ENCODE peak calls at places on chromosomes 7 and 10, in nine cellular contexts. E, T, B, U, C, Q, L, H and G are unnamed samples.

GRCh38 chr7:76340617-76341131 is 18.1 kb downstream of the YWHAG start:
- DNase-seq in E (no peak), T (no peak), B (no peak), U (no peak), C (no peak), Q (no peak), L (no peak), H (no peak), G (no peak)

GRCh38 chr10:51425431-51425830 is 274.0 kb downstream of the CSTF2T start:
- DNase-seq in E (no peak), T (no peak), B (no peak), U (no peak), C (no peak), Q (no peak), L (no peak), H (no peak), G (peak; percentile 75)

GRCh38 chr7:142798451-142799438 is 28.0 kb downstream of the PRSS2 start:
- DNase-seq in E (no peak), T (no peak), B (no peak), U (no peak), C (no peak), Q (no peak), L (no peak), H (no peak), G (no peak)

GRCh38 chr10:34615770-34616169 is 199.3 kb downstream of the PARD3 start:
- DNase-seq in E (no peak), T (no peak), B (no peak), U (no peak), C (no peak), Q (no peak), L (no peak), H (no peak), G (no peak)

GRCh38 chr7:70193514-70193913 is 595.2 kb downstream of the AUTS2 start:
- DNase-seq in E (peak; percentile 14), T (no peak), B (no peak), U (no peak), C (peak; percentile 45), Q (no peak), L (peak; percentile 61), H (no peak), G (peak; percentile 45)

GRCh38 chr10:6089334-6090219 is 743 bp downstream of the RBM17 start:
- DNase-seq in E (peak; percentile 61), T (no peak), B (peak; percentile 31), U (no peak), C (peak; percentile 50), Q (no peak), L (peak; percentile 71), H (peak; percentile 31), G (peak; percentile 69)

GRCh38 chr10:99966306-99966705 is 43.4 kb downstream of the DNMBP start:
- DNase-seq in E (peak; percentile 95), T (no peak), B (no peak), U (no peak), C (peak; percentile 75), Q (no peak), L (peak; percentile 91), H (no peak), G (no peak)

GRCh38 chr10:36506696-36507477 is 618.5 kb upstream of the ANKRD30A start:
- DNase-seq in E (no peak), T (no peak), B (no peak), U (no peak), C (no peak), Q (no peak), L (no peak), H (no peak), G (no peak)

GRCh38 chr10:86299562-86299961 is 67.0 kb downstream of the GRID1 start:
- DNase-seq in E (no peak), T (no peak), B (no peak), U (no peak), C (no peak), Q (no peak), L (no peak), H (no peak), G (no peak)

GRCh38 chr7:158973440-158973839 is 117.1 kb downstream of the DYNC2I1 start:
- DNase-seq in E (no peak), T (no peak), B (no peak), U (no peak), C (peak; percentile 86), Q (peak; percentile 38), L (no peak), H (no peak), G (peak; percentile 51)

GRCh38 chr7:52289247-52289646 is 746.2 kb upstream of the POM121L12 start:
- DNase-seq in E (no peak), T (no peak), B (no peak), U (no peak), C (no peak), Q (no peak), L (no peak), H (no peak), G (no peak)

GRCh38 chr7:108419961-108420360 is 36.3 kb downstream of the NRCAM start:
- DNase-seq in E (no peak), T (no peak), B (no peak), U (no peak), C (no peak), Q (no peak), L (no peak), H (no peak), G (no peak)

GRCh38 chr10:113038183-113038582 is 88.1 kb downstream of the TCF7L2 start:
- DNase-seq in E (no peak), T (no peak), B (no peak), U (no peak), C (no peak), Q (no peak), L (no peak), H (no peak), G (no peak)

GRCh38 chr10:50367732-50368131 is 116.4 kb upstream of the ASAH2 start:
- DNase-seq in E (peak; percentile 25), T (no peak), B (no peak), U (no peak), C (peak; percentile 36), Q (no peak), L (peak; percentile 26), H (no peak), G (peak; percentile 64)

GRCh38 chr10:76984559-76985443 is 652.8 kb downstream of the KCNMA1 start:
- DNase-seq in E (peak; percentile 45), T (peak; percentile 68), B (peak; percentile 60), U (no peak), C (peak; percentile 94), Q (peak; percentile 32), L (peak; percentile 68), H (peak; percentile 71), G (peak; percentile 81)

GRCh38 chr7:157532068-157532467 is 195.3 kb downstream of the DNAJB6 start:
- DNase-seq in E (no peak), T (no peak), B (no peak), U (no peak), C (no peak), Q (no peak), L (no peak), H (no peak), G (no peak)
- H3K27me3 ChIP-seq in E (no peaks in the 10 kb centered on the region), T (no peaks in the 10 kb centered on the region), B (no peaks in the 10 kb centered on the region), U (no peaks in the 10 kb centered on the region), C (no peaks in the 10 kb centered on the region), Q (no peaks in the 10 kb centered on the region), L (no peaks in the 10 kb centered on the region), H (no peaks in the 10 kb centered on the region), G (no peaks in the 10 kb centered on the region)

GRCh38 chr7:150412518-150413247 is 33.6 kb downstream of the ZNF775 start:
- DNase-seq in E (no peak), T (no peak), B (no peak), U (no peak), C (no peak), Q (no peak), L (no peak), H (no peak), G (no peak)
- H3K4me3 ChIP-seq in E (no peak overlapping the region), T (no peak overlapping the region), B (no peak overlapping the region), U (no peak overlapping the region), C (no peak overlapping the region), Q (no peak overlapping the region), L (no peak overlapping the region), H (no peak overlapping the region), G (no peak overlapping the region)

DNA sequence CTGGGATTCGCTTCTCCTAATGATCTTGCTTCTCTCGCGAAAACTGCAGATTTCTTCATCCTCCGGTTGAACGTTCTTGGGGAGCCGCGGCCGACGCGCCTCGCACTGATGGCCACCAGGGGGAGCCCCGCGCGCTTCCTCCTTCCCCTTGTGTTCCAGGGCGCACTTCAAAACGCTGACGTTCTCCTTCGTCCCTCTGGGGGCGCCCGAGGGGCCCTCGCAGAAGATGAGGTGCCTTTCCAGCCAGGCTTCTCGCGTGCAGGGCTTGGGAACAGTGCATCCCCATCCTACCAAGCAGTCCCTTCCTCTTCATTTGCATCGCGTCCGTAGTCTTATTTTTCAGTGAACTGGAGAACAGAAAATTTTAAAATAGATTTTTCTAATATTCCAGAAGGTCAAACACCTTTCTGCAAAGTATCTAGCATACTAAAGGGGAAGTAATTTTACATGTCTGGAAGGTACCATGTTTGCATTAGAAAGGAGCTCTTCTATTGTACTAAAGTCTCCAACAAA is 22.5 kb downstream of the GSTO2 start:
- DNase-seq in E (peak; percentile 76), T (peak; percentile 86), B (peak; percentile 83), U (peak; percentile 47), C (peak; percentile 95), Q (peak; percentile 82), L (peak; percentile 64), H (peak; percentile 92), G (peak; percentile 93)
- H3K27me3 ChIP-seq in E (no peaks in the 10 kb centered on the region), T (no peaks in the 10 kb centered on the region), B (no peaks in the 10 kb centered on the region), U (no peaks in the 10 kb centered on the region), C (no peaks in the 10 kb centered on the region), Q (peaks cover 5% of the 10 kb centered on the region), L (no peaks in the 10 kb centered on the region), H (no peaks in the 10 kb centered on the region), G (no peaks in the 10 kb centered on the region)

DNA sequence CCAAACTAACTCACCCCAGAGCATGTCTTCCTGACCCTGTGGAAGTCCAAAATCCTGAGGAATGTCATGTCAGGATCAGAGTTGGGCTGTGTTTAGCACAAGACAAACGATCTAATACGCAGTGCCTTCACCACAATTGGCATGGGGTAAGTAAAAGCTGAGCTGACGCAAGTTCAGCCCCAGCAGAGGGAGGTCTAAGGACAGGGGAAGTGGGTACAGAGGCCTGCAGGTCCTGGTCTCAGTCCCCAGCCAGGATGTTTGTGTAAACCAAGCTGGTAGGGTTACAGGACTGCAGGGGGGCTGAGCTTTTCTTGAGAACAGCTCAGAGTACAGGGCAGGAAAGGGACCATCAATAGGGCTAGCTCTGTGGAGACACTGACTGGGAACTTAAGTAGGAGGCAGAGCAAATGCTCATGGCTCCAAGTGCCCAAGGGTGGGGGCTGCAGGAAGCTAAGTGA is 5.3 kb upstream of the KCNIP2 start:
- DNase-seq in E (no peak), T (no peak), B (no peak), U (no peak), C (no peak), Q (no peak), L (no peak), H (no peak), G (no peak)
- H3K4me3 ChIP-seq in E (no peak overlapping the region), T (no peak overlapping the region), B (no peak overlapping the region), U (no peak overlapping the region), C (no peak overlapping the region), Q (no peak overlapping the region), L (no peak overlapping the region), H (no peak overlapping the region), G (no peak overlapping the region)

GRCh38 chr7:96997512-96998032 is 7.8 kb upstream of the DLX6 start:
- DNase-seq in E (no peak), T (no peak), B (no peak), U (no peak), C (no peak), Q (no peak), L (no peak), H (no peak), G (no peak)
- H3K27me3 ChIP-seq in E (peaks cover 70% of the 10 kb centered on the region), T (peaks cover 20% of the 10 kb centered on the region), B (peaks cover 11% of the 10 kb centered on the region), U (peaks cover 100% of the 10 kb centered on the region), C (peaks cover 99% of the 10 kb centered on the region), Q (peaks cover 53% of the 10 kb centered on the region), L (peaks cover 73% of the 10 kb centered on the region), H (peaks cover 24% of the 10 kb centered on the region), G (peaks cover 100% of the 10 kb centered on the region)

GRCh38 chr7:602341-603141 is 82.9 kb upstream of the PDGFA start:
- DNase-seq in E (no peak), T (no peak), B (no peak), U (no peak), C (peak; percentile 39), Q (peak; percentile 23), L (no peak), H (no peak), G (no peak)
- H3K4me3 ChIP-seq in E (no peak overlapping the region), T (no peak overlapping the region), B (no peak overlapping the region), U (no peak overlapping the region), C (no peak overlapping the region), Q (no peak overlapping the region), L (no peak overlapping the region), H (no peak overlapping the region), G (no peak overlapping the region)